ENCODE peak calls at places on chromosomes 4 and X, in five cellular contexts. S is A549, C is Panc1, V is aorta, F is heart left ventricle. Y is an unnamed sample.

GRCh38 chr4:8404791-8405515 is 35.6 kb downstream of the ACOX3 start:
- ATAC-seq in S (no peak), C (no peak), V (no peak), F (no peak), Y (no peak)

GRCh38 chr4:33052241-33052640 is 2332.1 kb downstream of the PCDH7 start:
- ATAC-seq in S (no peak), C (no peak), V (peak), F (no peak), Y (no peak)

GRCh38 chr4:2500547-2500946 is 31.6 kb downstream of the RNF4 start:
- ATAC-seq in S (no peak), C (no peak), V (no peak), F (no peak), Y (no peak)

GRCh38 chrX:65671286-65671685 is 3.8 kb downstream of the MSN start:
- ATAC-seq in S (no peak), C (no peak), V (no peak), F (no peak), Y (no peak)

GRCh38 chr4:24607338-24607737 is 23.0 kb upstream of the DHX15 start:
- ATAC-seq in S (no peak), C (no peak), V (no peak), F (peak), Y (peak)

GRCh38 chr4:40452490-40452813 is 117.3 kb downstream of the CHRNA9 start:
- ATAC-seq in S (no peak), C (no peak), V (no peak), F (no peak), Y (no peak)

GRCh38 chrX:68196939-68197791 is 236.1 kb downstream of the OPHN1 start:
- ATAC-seq in S (peak), C (peak), V (no peak), F (peak), Y (peak)

GRCh38 chrX:79270401-79270800 is 96.7 kb downstream of the ITM2A start:
- ATAC-seq in S (no peak), C (no peak), V (no peak), F (peak), Y (no peak)

GRCh38 chrX:41705042-41705441 is 16.3 kb downstream of the GPR34 start:
- ATAC-seq in S (no peak), C (no peak), V (no peak), F (no peak), Y (peak)

GRCh38 chr4:88159137-88159725 is 792 bp upstream of the ABCG2 start:
- ATAC-seq in S (peak), C (peak), V (peak), F (peak), Y (peak)

GRCh38 chr4:26104056-26104685 is 190.2 kb downstream of the SMIM20 start:
- ATAC-seq in S (no peak), C (no peak), V (no peak), F (no peak), Y (no peak)

GRCh38 chr4:156974264-156974663 is 2.7 kb upstream of the PDGFC start:
- ATAC-seq in S (no peak), C (no peak), V (no peak), F (no peak), Y (no peak)

GRCh38 chr4:119118397-119118796 is 17.2 kb upstream of the MYOZ2 start:
- ATAC-seq in S (no peak), C (no peak), V (no peak), F (peak), Y (no peak)

GRCh38 chrX:106457802-106458201 is 154.0 kb upstream of the RADX start:
- ATAC-seq in S (no peak), C (no peak), V (no peak), F (no peak), Y (no peak)

GRCh38 chr4:145098675-145099037 is 545 bp downstream of the ABCE1 start:
- ATAC-seq in S (peak), C (peak), V (peak), F (peak), Y (peak)

GRCh38 chr4:5823542-5824211 is 69.2 kb downstream of the CRMP1 start:
- ATAC-seq in S (no peak), C (no peak), V (no peak), F (no peak), Y (no peak)

GRCh38 chr4:78200004-78200403 is 142.9 kb downstream of the FRAS1 start:
- ATAC-seq in S (no peak), C (no peak), V (no peak), F (no peak), Y (no peak)

GRCh38 chrX:155262970-155263754 is 1.1 kb downstream of the RAB39B start:
- ATAC-seq in S (no peak), C (no peak), V (no peak), F (no peak), Y (no peak)

GRCh38 chr4:140096483-140096861 is 57.5 kb downstream of the MAML3 start:
- ATAC-seq in S (peak), C (no peak), V (no peak), F (no peak), Y (no peak)

GRCh38 chr4:44916406-44916805 is 190.1 kb upstream of the GNPDA2 start:
- ATAC-seq in S (no peak), C (no peak), V (peak), F (peak), Y (peak)

GRCh38 chr4:19492611-19493010 is 759.1 kb upstream of the SLIT2 start:
- ATAC-seq in S (no peak), C (no peak), V (no peak), F (no peak), Y (no peak)

GRCh38 chr4:167282171-167282864 is 48.0 kb upstream of the SPOCK3 start:
- ATAC-seq in S (peak), C (no peak), V (no peak), F (no peak), Y (no peak)

GRCh38 chrX:40073439-40074054 is 24.2 kb downstream of the BCOR start:
- ATAC-seq in S (no peak), C (no peak), V (no peak), F (no peak), Y (no peak)

GRCh38 chr4:180567080-180567479 is 1676.1 kb upstream of the TENM3 start:
- ATAC-seq in S (no peak), C (no peak), V (no peak), F (no peak), Y (no peak)

Y was measured in SK-N-SH treated with all-trans-retinoic acid at 6 μM for 48 hours.